ENCODE peak calls at places on chromosomes 4 and X, in eight cellular contexts. One of them, this sample, is unnamed.

GRCh38 chr4:85113706-85114105 is 147.2 kb upstream of the WDFY3 start:
- DNase-seq in KBM-7: no peak
- DNase-seq in stimulated activated CD8-positive, alpha-beta memory T cell treated with anti-CD3 and anti-CD28 coated beads, Interleukin-15, amount 100 ng/mL, for 24 hours: no peak
- DNase-seq in breast epithelium: no peak
- DNase-seq in fibroblast of mammary gland: no peak
- DNase-seq in AG08395: no peak
- DNase-seq in ovary: no peak
- DNase-seq in lung: no peak
- DNase-seq in this sample: no peak

GRCh38 chr4:34046580-34046979 is 2197.7 kb downstream of the ARAP2 start:
- DNase-seq in stimulated activated CD8-positive, alpha-beta memory T cell treated with anti-CD3 and anti-CD28 coated beads, Interleukin-15, amount 100 ng/mL, for 24 hours: no peak
- DNase-seq in ovary: no peak
- DNase-seq in fibroblast of mammary gland: peak; percentile 82
- DNase-seq in KBM-7: no peak
- DNase-seq in lung: no peak
- DNase-seq in breast epithelium: no peak
- DNase-seq in AG08395: no peak
- DNase-seq in this sample: no peak

GRCh38 chrX:49037883-49038475 is 5.2 kb downstream of the TFE3 start:
- DNase-seq in stimulated activated CD8-positive, alpha-beta memory T cell treated with anti-CD3 and anti-CD28 coated beads, Interleukin-15, amount 100 ng/mL, for 24 hours: no peak
- DNase-seq in KBM-7: no peak
- DNase-seq in lung: no peak
- DNase-seq in breast epithelium: no peak
- DNase-seq in ovary: no peak
- DNase-seq in AG08395: no peak
- DNase-seq in fibroblast of mammary gland: peak; percentile 59
- DNase-seq in this sample: no peak

GRCh38 chr4:134001057-134001456 is 200.5 kb downstream of the PABPC4L start:
- DNase-seq in AG08395: no peak
- DNase-seq in breast epithelium: no peak
- DNase-seq in fibroblast of mammary gland: no peak
- DNase-seq in ovary: no peak
- DNase-seq in lung: no peak
- DNase-seq in KBM-7: no peak
- DNase-seq in stimulated activated CD8-positive, alpha-beta memory T cell treated with anti-CD3 and anti-CD28 coated beads, Interleukin-15, amount 100 ng/mL, for 24 hours: no peak
- DNase-seq in this sample: no peak

GRCh38 chr4:6124386-6125102 is 75.8 kb downstream of the JAKMIP1 start:
- DNase-seq in breast epithelium: no peak
- DNase-seq in KBM-7: no peak
- DNase-seq in ovary: no peak
- DNase-seq in lung: no peak
- DNase-seq in stimulated activated CD8-positive, alpha-beta memory T cell treated with anti-CD3 and anti-CD28 coated beads, Interleukin-15, amount 100 ng/mL, for 24 hours: no peak
- DNase-seq in fibroblast of mammary gland: no peak
- DNase-seq in AG08395: no peak
- DNase-seq in this sample: no peak

GRCh38 chrX:7570432-7571009 is 272.4 kb upstream of the VCX start:
- DNase-seq in breast epithelium: no peak
- DNase-seq in lung: no peak
- DNase-seq in KBM-7: no peak
- DNase-seq in fibroblast of mammary gland: no peak
- DNase-seq in AG08395: no peak
- DNase-seq in stimulated activated CD8-positive, alpha-beta memory T cell treated with anti-CD3 and anti-CD28 coated beads, Interleukin-15, amount 100 ng/mL, for 24 hours: no peak
- DNase-seq in ovary: no peak
- DNase-seq in this sample: no peak

GRCh38 chr4:118962540-118962939 is 73.9 kb downstream of the SYNPO2 start:
- DNase-seq in KBM-7: no peak
- DNase-seq in breast epithelium: no peak
- DNase-seq in stimulated activated CD8-positive, alpha-beta memory T cell treated with anti-CD3 and anti-CD28 coated beads, Interleukin-15, amount 100 ng/mL, for 24 hours: no peak
- DNase-seq in fibroblast of mammary gland: no peak
- DNase-seq in ovary: no peak
- DNase-seq in lung: no peak
- DNase-seq in AG08395: no peak
- DNase-seq in this sample: no peak

GRCh38 chr4:81541546-81541945 is 69.8 kb upstream of the RASGEF1B start:
- DNase-seq in fibroblast of mammary gland: no peak
- DNase-seq in ovary: no peak
- DNase-seq in stimulated activated CD8-positive, alpha-beta memory T cell treated with anti-CD3 and anti-CD28 coated beads, Interleukin-15, amount 100 ng/mL, for 24 hours: no peak
- DNase-seq in lung: no peak
- DNase-seq in breast epithelium: no peak
- DNase-seq in KBM-7: no peak
- DNase-seq in AG08395: no peak
- DNase-seq in this sample: no peak

GRCh38 chrX:146127617-146128016 is 310.0 kb downstream of the SLITRK2 start:
- DNase-seq in fibroblast of mammary gland: no peak
- DNase-seq in lung: no peak
- DNase-seq in stimulated activated CD8-positive, alpha-beta memory T cell treated with anti-CD3 and anti-CD28 coated beads, Interleukin-15, amount 100 ng/mL, for 24 hours: no peak
- DNase-seq in KBM-7: no peak
- DNase-seq in AG08395: no peak
- DNase-seq in ovary: no peak
- DNase-seq in breast epithelium: no peak
- DNase-seq in this sample: no peak

GRCh38 chrX:154411322-154411980 is at the start of gene TAFAZZIN:
- DNase-seq in stimulated activated CD8-positive, alpha-beta memory T cell treated with anti-CD3 and anti-CD28 coated beads, Interleukin-15, amount 100 ng/mL, for 24 hours: peak; percentile 48
- DNase-seq in lung: peak; percentile 63
- DNase-seq in breast epithelium: peak; percentile 45
- DNase-seq in AG08395: peak; percentile 72
- DNase-seq in ovary: peak; percentile 80
- DNase-seq in KBM-7: peak; percentile 79
- DNase-seq in fibroblast of mammary gland: peak; percentile 50
- DNase-seq in this sample: peak; percentile 47

GRCh38 chr4:168693750-168694470 is 197.1 kb downstream of the PALLD start:
- DNase-seq in ovary: no peak
- DNase-seq in stimulated activated CD8-positive, alpha-beta memory T cell treated with anti-CD3 and anti-CD28 coated beads, Interleukin-15, amount 100 ng/mL, for 24 hours: no peak
- DNase-seq in breast epithelium: no peak
- DNase-seq in fibroblast of mammary gland: peak; percentile 19
- DNase-seq in AG08395: no peak
- DNase-seq in lung: no peak
- DNase-seq in KBM-7: no peak
- DNase-seq in this sample: no peak

GRCh38 chr4:38131371-38132139 is 171.4 kb downstream of the PTTG2 start:
- DNase-seq in AG08395: no peak
- DNase-seq in stimulated activated CD8-positive, alpha-beta memory T cell treated with anti-CD3 and anti-CD28 coated beads, Interleukin-15, amount 100 ng/mL, for 24 hours: peak; percentile 38
- DNase-seq in breast epithelium: no peak
- DNase-seq in ovary: no peak
- DNase-seq in KBM-7: no peak
- DNase-seq in fibroblast of mammary gland: peak; percentile 49
- DNase-seq in lung: no peak
- DNase-seq in this sample: no peak

GRCh38 chr4:145299380-145300076 is 119.1 kb upstream of the OTUD4 start:
- DNase-seq in ovary: no peak
- DNase-seq in KBM-7: peak; percentile 7
- DNase-seq in lung: no peak
- DNase-seq in stimulated activated CD8-positive, alpha-beta memory T cell treated with anti-CD3 and anti-CD28 coated beads, Interleukin-15, amount 100 ng/mL, for 24 hours: peak; percentile 10
- DNase-seq in breast epithelium: no peak
- DNase-seq in fibroblast of mammary gland: peak; percentile 98
- DNase-seq in AG08395: peak; percentile 67
- DNase-seq in this sample: no peak